ENCODE peak calls at places on chromosomes 3 and 15, in five cellular contexts. U is stimulated activated effector memory CD8-positive, alpha-beta T cell treated with anti-CD3 and anti-CD28 coated beads, Interleukin-12 subunit alpha, Interleukin-12 subunit beta, amount 100 ng/mL, for 72 hours; V is stimulated activated CD4-positive, alpha-beta T cell treated with anti-CD3 and anti-CD28 coated beads, Interleukin-4, amount 100 ng/mL, for 48 hours; W is GM03348; D is uterus. Y is an unnamed sample.

GRCh38 chr15:92197761-92198160 is 195.9 kb upstream of the ST8SIA2 start:
- DNase-seq in U (peak), V (no peak), W (no peak), D (no peak), Y (no peak)

GRCh38 chr15:31842532-31843195 is 187.7 kb upstream of the CHRNA7 start:
- DNase-seq in U (no peak), V (no peak), W (no peak), D (no peak), Y (no peak)

GRCh38 chr15:67839358-67839928 is 402 bp downstream of the RNU6-1 start:
- DNase-seq in U (peak), V (no peak), W (peak), D (no peak), Y (no peak)

GRCh38 chr3:175493296-175493695 is 634.2 kb downstream of the NAALADL2 start:
- DNase-seq in U (no peak), V (no peak), W (no peak), D (no peak), Y (no peak)

GRCh38 chr3:159305017-159305416 is 503.2 kb downstream of the MFSD1 start:
- DNase-seq in U (no peak), V (no peak), W (no peak), D (no peak), Y (no peak)

GRCh38 chr3:111895079-111895478 is 36.0 kb downstream of the PHLDB2 start:
- DNase-seq in U (no peak), V (no peak), W (peak), D (no peak), Y (no peak)

GRCh38 chr15:60932051-60932915 is 296.8 kb downstream of the RORA start:
- DNase-seq in U (peak), V (peak), W (peak), D (no peak), Y (peak)

GRCh38 chr15:95113041-95113440 is 881.7 kb downstream of the MCTP2 start:
- DNase-seq in U (no peak), V (no peak), W (no peak), D (no peak), Y (no peak)

GRCh38 chr3:153848701-153849100 is 272.5 kb upstream of the ARHGEF26 start:
- DNase-seq in U (no peak), V (no peak), W (no peak), D (no peak), Y (no peak)

GRCh38 chr15:83207622-83208356 is at the start of gene HDGFL3:
- DNase-seq in U (peak), V (peak), W (peak), D (peak), Y (no peak)

GRCh38 chr3:42189746-42190145 is 76.2 kb downstream of the CCK start:
- DNase-seq in U (no peak), V (no peak), W (no peak), D (no peak), Y (no peak)

GRCh38 chr3:134373278-134373941 is 837 bp downstream of the AMOTL2 start:
- DNase-seq in U (no peak), V (no peak), W (peak), D (peak), Y (peak)

GRCh38 chr15:90710436-90710835 is 6.7 kb upstream of the BLM start:
- DNase-seq in U (no peak), V (no peak), W (no peak), D (no peak), Y (no peak)

GRCh38 chr3:11465744-11466611 is 177.7 kb downstream of the VGLL4 start:
- DNase-seq in U (no peak), V (no peak), W (peak), D (peak), Y (peak)

GRCh38 chr3:72346526-72346926 is 501.7 kb downstream of the SHQ1 start:
- DNase-seq in U (no peak), V (no peak), W (peak), D (peak), Y (peak)

GRCh38 chr3:104349836-104350235 is 1016.9 kb upstream of the ALCAM start:
- DNase-seq in U (no peak), V (no peak), W (no peak), D (no peak), Y (peak)

GRCh38 chr15:67107014-67107812 is 41.8 kb downstream of the SMAD3 start:
- DNase-seq in U (no peak), V (no peak), W (peak), D (peak), Y (peak)

GRCh38 chr3:122697952-122698625 is 17.4 kb downstream of the PARP14 start:
- DNase-seq in U (no peak), V (no peak), W (no peak), D (no peak), Y (no peak)

GRCh38 chr3:21500834-21501233 is 250.2 kb downstream of the ZNF385D start:
- DNase-seq in U (no peak), V (no peak), W (no peak), D (no peak), Y (no peak)

GRCh38 chr3:189974372-189974771 is 146.3 kb downstream of the P3H2 start:
- DNase-seq in U (no peak), V (no peak), W (peak), D (peak), Y (no peak)

GRCh38 chr3:119604878-119605277 is 7.2 kb downstream of the PLA1A start:
- DNase-seq in U (no peak), V (no peak), W (peak), D (no peak), Y (no peak)

GRCh38 chr3:52055537-52056351 is 627 bp downstream of the DUSP7 start:
- DNase-seq in U (peak), V (peak), W (peak), D (peak), Y (no peak)

GRCh38 chr15:28888900-28889299 is 3.1 kb downstream of the APBA2 start:
- DNase-seq in U (no peak), V (no peak), W (no peak), D (no peak), Y (no peak)

GRCh38 chr3:131535596-131535995 is 32.8 kb upstream of the MRPL3 start:
- DNase-seq in U (no peak), V (no peak), W (peak), D (no peak), Y (peak)

GRCh38 chr3:45043715-45044299 is 17.7 kb downstream of the CLEC3B start:
- DNase-seq in U (no peak), V (no peak), W (peak), D (no peak), Y (no peak)

GRCh38 chr3:33360136-33360825 is 79.9 kb downstream of the UBP1 start:
- DNase-seq in U (no peak), V (no peak), W (peak), D (no peak), Y (peak)

GRCh38 chr15:55277116-55277564 is 12.5 kb downstream of the RAB27A start:
- DNase-seq in U (peak), V (peak), W (no peak), D (no peak), Y (peak)